ENCODE peak calls at places on chromosomes 4 and X, in five cellular contexts. S, H, M, N and Y are unnamed samples.

GRCh38 chr4:162683659-162684370 is 482.9 kb downstream of the NAF1 start:
- DNase-seq in H (no peak), M (no peak), S (no peak), N (no peak), Y (no peak)

GRCh38 chr4:73197220-73197619 is 61.4 kb downstream of the ANKRD17 start:
- DNase-seq in M (no peak), S (no peak), N (no peak), H (no peak), Y (no peak)

GRCh38 chr4:107258359-107258758 is 222.2 kb upstream of the DKK2 start:
- DNase-seq in M (no peak), S (no peak), H (no peak), N (no peak), Y (no peak)

GRCh38 chr4:106063009-106063408 is 167.7 kb downstream of the NPNT start:
- DNase-seq in M (no peak), H (no peak), N (no peak), S (no peak), Y (no peak)

GRCh38 chr4:138234254-138234653 is 7.9 kb downstream of the SLC7A11 start:
- DNase-seq in H (no peak), S (no peak), M (no peak), N (no peak), Y (no peak)

GRCh38 chr4:48720459-48720858 is 59.6 kb downstream of the FRYL start:
- DNase-seq in H (no peak), N (no peak), S (no peak), M (no peak), Y (no peak)

GRCh38 chr4:72408568-72408967 is 160.5 kb downstream of the ADAMTS3 start:
- DNase-seq in H (no peak), N (no peak), S (no peak), M (no peak), Y (no peak)

GRCh38 chrX:124863303-124863702 is 456.4 kb upstream of the TEX13C start:
- DNase-seq in M (no peak), N (no peak), S (no peak), H (peak), Y (no peak)

GRCh38 chrX:100085851-100086250 is 324.2 kb downstream of the PCDH19 start:
- DNase-seq in H (no peak), M (no peak), S (no peak), N (no peak), Y (no peak)